ENCODE peak calls at places on chromosomes 3 and 15, in six cellular contexts. D is GM12891, X is K562, F is H1, E is GM12878, T is HepG2. I is an unnamed sample.

GRCh38 chr15:42037650-42038049 is 16.8 kb upstream of the PLA2G4E start:
- DNase-seq in E (no peak), X (no peak), T (no peak), F (no peak), D (no peak), I (no peak)

GRCh38 chr3:13598926-13599886 is 50.3 kb downstream of the FBLN2 start:
- DNase-seq in T (no peak), E (no peak), D (no peak), X (no peak), F (no peak), I (no peak)

GRCh38 chr3:44712455-44713075 is at the start of gene ZNF502:
- DNase-seq in X (peak), E (no peak), F (peak), D (peak), T (no peak), I (peak)

GRCh38 chr3:153290278-153291015 is 128.4 kb downstream of the RAP2B start:
- DNase-seq in T (no peak), F (no peak), X (peak), D (no peak), E (no peak), I (no peak)

GRCh38 chr15:63833246-63833696 is 477 bp downstream of the HERC1 start:
- DNase-seq in X (peak), D (peak), F (peak), E (no peak), T (no peak), I (peak)

GRCh38 chr15:55782901-55783300 is 39.9 kb upstream of the PRTG start:
- DNase-seq in F (no peak), E (no peak), D (no peak), X (no peak), T (no peak), I (no peak)

GRCh38 chr3:3053974-3054373 is 56.2 kb downstream of the IL5RA start:
- DNase-seq in E (no peak), X (no peak), D (no peak), T (no peak), F (no peak), I (no peak)

GRCh38 chr3:128066111-128066510 is 13.9 kb downstream of the SEC61A1 start:
- DNase-seq in X (no peak), D (no peak), E (no peak), F (no peak), T (no peak), I (no peak)

GRCh38 chr15:31262901-31263671 is 63.5 kb upstream of the KLF13 start:
- DNase-seq in D (no peak), T (no peak), F (peak), E (peak), X (no peak), I (peak)

GRCh38 chr3:174276826-174277225 is 582.3 kb upstream of the NAALADL2 start:
- DNase-seq in X (no peak), T (no peak), E (no peak), D (no peak), F (no peak), I (no peak)

GRCh38 chr15:83890584-83890983 is 236.7 kb downstream of the ADAMTSL3 start:
- DNase-seq in D (no peak), F (no peak), E (no peak), T (no peak), X (no peak), I (no peak)

GRCh38 chr3:58013099-58013498 is 4.9 kb downstream of the FLNB start:
- DNase-seq in T (no peak), X (no peak), E (no peak), F (no peak), D (no peak), I (no peak)

GRCh38 chr3:62149962-62150361 is 223.4 kb downstream of the FEZF2 start:
- DNase-seq in D (no peak), F (no peak), T (no peak), E (no peak), X (no peak), I (no peak)

GRCh38 chr3:36993326-36994283 is at the start of gene MLH1:
- DNase-seq in E (peak), X (peak), T (peak), D (peak), F (peak), I (peak)

GRCh38 chr3:188000361-188000861 is 153.5 kb upstream of the LPP start:
- DNase-seq in X (no peak), E (no peak), T (no peak), D (no peak), F (no peak), I (no peak)

GRCh38 chr3:46960081-46960701 is 16.4 kb downstream of the CCDC12 start:
- DNase-seq in X (no peak), T (no peak), D (no peak), F (no peak), E (no peak), I (no peak)

GRCh38 chr3:197417896-197418618 is 119.6 kb upstream of the DLG1 start:
- DNase-seq in E (no peak), F (no peak), D (no peak), X (no peak), T (no peak), I (no peak)

GRCh38 chr15:66285462-66286280 is 7.7 kb upstream of the DIS3L start:
- DNase-seq in E (no peak), X (no peak), F (no peak), D (no peak), T (no peak), I (no peak)

GRCh38 chr15:99211926-99212325 is 37.5 kb downstream of the TTC23 start:
- DNase-seq in F (no peak), E (no peak), T (no peak), X (no peak), D (no peak), I (no peak)

GRCh38 chr3:155995525-155996370 is 124.6 kb upstream of the KCNAB1 start:
- DNase-seq in F (no peak), E (no peak), T (peak), D (no peak), X (peak), I (no peak)

GRCh38 chr3:155991847-155992246 is 121.4 kb downstream of the GMPS start:
- DNase-seq in E (no peak), X (no peak), F (no peak), T (no peak), D (no peak), I (no peak)

GRCh38 chr3:155989536-155989935 is 119.1 kb downstream of the GMPS start:
- DNase-seq in D (no peak), F (no peak), E (no peak), X (no peak), T (no peak), I (no peak)

GRCh38 chr3:155991291-155991690 is 120.8 kb downstream of the GMPS start:
- DNase-seq in X (no peak), D (no peak), T (no peak), E (no peak), F (no peak), I (no peak)
- TF ChIP-seq TAF1 in X (no peak), D (no peak), T (no peak), E (no peak), F (no peak), I (no peak)

GRCh38 chr15:51738553-51738952 is 1.1 kb upstream of the LYSMD2 start:
- DNase-seq in D (no peak), X (no peak), F (no peak), E (no peak), T (no peak), I (no peak)

GRCh38 chr15:51739056-51739455 is 1.6 kb upstream of the LYSMD2 start:
- DNase-seq in F (no peak), X (no peak), E (no peak), T (no peak), D (no peak), I (no peak)

GRCh38 chr15:51736069-51736468 is 1.4 kb downstream of the LYSMD2 start:
- DNase-seq in D (no peak), X (no peak), E (peak), T (no peak), F (no peak), I (no peak)

GRCh38 chr15:51736646-51737537 is 563 bp downstream of the LYSMD2 start:
- DNase-seq in F (peak), D (peak), X (peak), E (no peak), T (no peak), I (peak)

GRCh38 chr15:51737538-51738305 is at the start of gene LYSMD2:
- DNase-seq in D (peak), E (no peak), F (no peak), X (peak), T (no peak), I (peak)
- TF ChIP-seq POLR2A in D (no peak), E (peak), F (no peak), X (no peak), T (no peak), I (peak)

GRCh38 chr15:61064653-61065052 is 164.4 kb downstream of the RORA start:
- DNase-seq in T (no peak), X (no peak), F (no peak), E (no peak), D (no peak), I (no peak)
- TF ChIP-seq TAF1 in T (no peak), X (no peak), F (no peak), E (no peak), D (no peak), I (no peak)

DNA sequence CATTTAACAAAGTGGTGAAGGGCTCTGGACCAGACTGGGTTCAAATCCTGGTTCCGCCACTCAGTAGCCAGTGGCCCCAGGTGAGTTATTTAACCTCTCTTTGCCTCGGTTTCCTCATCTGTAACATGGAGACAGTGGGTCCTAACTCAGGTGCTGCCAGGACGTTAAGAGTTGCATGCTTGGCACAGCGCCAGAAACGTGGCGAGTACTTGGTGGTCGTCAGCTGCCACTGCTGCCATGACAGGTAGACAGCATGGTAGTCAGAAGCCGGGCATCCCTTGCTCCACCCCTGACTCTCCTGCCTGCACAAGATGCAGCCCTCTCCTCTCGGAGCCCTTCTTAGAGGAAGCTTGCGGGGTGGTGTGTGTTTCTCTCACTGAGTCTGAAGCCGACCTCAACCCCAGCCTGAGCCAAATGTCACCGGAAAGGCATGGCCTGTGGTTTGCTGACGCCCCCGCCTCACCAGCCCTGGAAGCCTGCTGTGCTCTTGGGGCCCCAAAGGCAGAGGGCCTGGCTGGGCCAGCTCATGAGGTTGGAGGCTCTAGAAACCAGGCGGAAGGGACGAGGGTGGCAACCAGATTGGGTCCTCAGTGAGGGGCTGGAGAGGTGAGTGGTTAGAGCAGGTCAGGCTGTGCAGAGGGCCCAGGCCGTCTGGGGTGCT is 160.8 kb upstream of the TLE3 start:
- DNase-seq in F (no peak), X (no peak), D (no peak), T (no peak), E (no peak), I (no peak)
- TF ChIP-seq POLR2A in F (no peak), X (no peak), D (no peak), T (no peak), E (no peak), I (no peak)

GRCh38 chr3:185733980-185734724 is 90.7 kb downstream of the IGF2BP2 start:
- DNase-seq in X (peak), F (no peak), E (no peak), T (peak), D (no peak), I (peak)
- TF ChIP-seq TAF1 in X (no peak), F (no peak), E (no peak), T (no peak), D (no peak), I (no peak)

GRCh38 chr3:27360113-27361078 is 8.8 kb downstream of the NEK10 start:
- DNase-seq in T (peak), D (no peak), F (no peak), X (no peak), E (no peak), I (no peak)
- TF ChIP-seq POLR2A in T (peak), D (no peak), F (no peak), X (no peak), E (no peak), I (no peak)

DNA sequence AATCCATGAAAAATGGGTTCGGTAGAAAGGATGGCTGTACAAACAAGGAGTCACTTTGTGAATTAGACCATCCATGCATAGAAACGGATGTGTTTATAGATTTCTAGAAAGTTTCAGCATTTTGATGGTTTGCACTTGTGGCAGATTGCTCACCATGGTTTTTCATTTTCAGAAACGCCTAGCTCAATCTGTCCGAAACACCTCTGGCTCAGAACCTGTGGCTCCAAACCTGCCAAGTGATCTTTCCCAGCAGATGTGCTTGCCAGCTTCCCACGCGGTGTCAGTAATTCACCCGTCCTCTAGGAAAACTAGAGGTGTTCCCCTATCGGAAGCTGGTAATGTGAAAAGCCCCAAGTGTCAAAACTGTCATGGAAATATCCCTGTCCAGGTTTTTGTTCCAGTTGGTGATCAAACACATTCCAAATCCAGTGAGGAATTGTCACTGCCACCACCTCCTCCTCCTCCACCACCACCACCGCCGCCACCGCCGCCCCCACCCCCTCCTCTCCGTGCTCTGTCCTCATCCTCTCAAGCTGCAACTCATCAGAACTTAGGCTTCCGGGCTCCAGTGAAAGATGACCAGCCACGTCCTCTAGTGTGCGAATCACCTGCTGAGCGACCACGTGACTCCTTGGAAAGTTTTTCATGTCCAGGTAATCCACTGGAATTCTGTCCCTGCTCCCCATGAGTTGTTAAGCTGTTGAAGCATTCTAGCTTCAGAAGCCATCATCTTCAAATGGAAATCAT is 21.2 kb downstream of the WHAMM start:
- DNase-seq in X (no peak), T (no peak), F (no peak), E (no peak), D (no peak), I (no peak)
- TF ChIP-seq TAF1 in X (no peak), T (no peak), F (no peak), E (no peak), D (no peak), I (no peak)

DNA sequence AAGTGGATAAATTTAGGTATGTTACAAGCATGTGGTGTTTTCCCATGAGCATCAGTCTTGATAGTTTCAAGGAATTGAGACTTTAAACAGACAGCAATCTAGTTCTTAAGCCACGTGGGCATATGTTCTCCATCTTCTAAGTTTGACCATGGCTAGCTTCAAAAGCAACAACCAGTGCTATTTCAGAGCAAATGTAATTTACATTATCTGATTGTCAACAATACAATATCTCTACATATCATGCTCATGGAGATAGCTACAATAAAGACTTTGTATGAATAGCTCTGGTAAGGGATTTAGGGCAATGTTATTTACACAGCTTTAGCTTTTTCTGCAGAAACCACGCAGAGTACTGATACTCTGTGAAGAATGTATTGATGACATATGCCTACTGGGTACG is 38.8 kb upstream of the PDZRN3 start:
- DNase-seq in E (no peak), X (no peak), D (no peak), T (no peak), F (no peak), I (no peak)
- TF ChIP-seq POLR2A in E (no peak), X (no peak), D (no peak), T (no peak), F (no peak), I (no peak)

GRCh38 chr3:11907667-11908660 is 61.3 kb upstream of the TAMM41 start:
- DNase-seq in X (no peak), E (no peak), T (no peak), F (no peak), D (no peak), I (no peak)
- TF ChIP-seq TAF1 in X (no peak), E (no peak), T (no peak), F (no peak), D (no peak), I (no peak)

GRCh38 chr3:63911901-63912767 is at the start of gene SCAANT1:
- DNase-seq in T (peak), D (peak), X (peak), F (peak), E (no peak), I (peak)
- TF ChIP-seq POLR2A in T (peak), D (no peak), X (peak), F (peak), E (peak), I (peak)

I was measured in GM12892.